ENCODE peak calls at places on chromosomes 7 and 10, in eight cellular contexts. One of them, this sample, is unnamed. For H3K36me3, the result is how much of the 10 kb centered on the place peaks cover.

GRCh38 chr7:81407094-81407493 is 362.8 kb downstream of the HGF start:
- DNase-seq in CD8-positive, alpha-beta memory T cell: no peak
- DNase-seq in hepatocyte: no peak
- DNase-seq in Caco-2: no peak
- DNase-seq in iPS DF 6.9: no peak
- DNase-seq in psoas muscle: no peak
- DNase-seq in ovary: no peak
- DNase-seq in ascending aorta: no peak
- DNase-seq in this sample: no peak

GRCh38 chr7:9890092-9890491 is 1083.6 kb upstream of the PHF14 start:
- DNase-seq in ascending aorta: no peak
- DNase-seq in psoas muscle: no peak
- DNase-seq in iPS DF 6.9: peak
- DNase-seq in ovary: no peak
- DNase-seq in CD8-positive, alpha-beta memory T cell: no peak
- DNase-seq in hepatocyte: no peak
- DNase-seq in Caco-2: no peak
- DNase-seq in this sample: no peak

GRCh38 chr7:29337628-29338116 is 143.1 kb downstream of the CHN2 start:
- DNase-seq in ascending aorta: no peak
- DNase-seq in iPS DF 6.9: no peak
- DNase-seq in Caco-2: no peak
- DNase-seq in CD8-positive, alpha-beta memory T cell: peak
- DNase-seq in psoas muscle: no peak
- DNase-seq in hepatocyte: no peak
- DNase-seq in ovary: no peak
- DNase-seq in this sample: no peak

GRCh38 chr10:4947635-4948596 is 15.3 kb upstream of the AKR1C1 start:
- DNase-seq in hepatocyte: peak
- DNase-seq in psoas muscle: no peak
- DNase-seq in iPS DF 6.9: no peak
- DNase-seq in CD8-positive, alpha-beta memory T cell: no peak
- DNase-seq in ascending aorta: peak
- DNase-seq in Caco-2: peak
- DNase-seq in ovary: no peak
- DNase-seq in this sample: peak

GRCh38 chr7:1368682-1369571 is 90.3 kb downstream of the MICALL2 start:
- DNase-seq in hepatocyte: peak
- DNase-seq in Caco-2: no peak
- DNase-seq in psoas muscle: no peak
- DNase-seq in ovary: no peak
- DNase-seq in ascending aorta: no peak
- DNase-seq in CD8-positive, alpha-beta memory T cell: no peak
- DNase-seq in iPS DF 6.9: peak
- DNase-seq in this sample: no peak

GRCh38 chr10:123380491-123381085 is 226.4 kb downstream of the BUB3 start:
- DNase-seq in hepatocyte: peak
- DNase-seq in ovary: no peak
- DNase-seq in iPS DF 6.9: no peak
- DNase-seq in ascending aorta: no peak
- DNase-seq in Caco-2: no peak
- DNase-seq in CD8-positive, alpha-beta memory T cell: no peak
- DNase-seq in psoas muscle: no peak
- DNase-seq in this sample: no peak

GRCh38 chr7:117110480-117111315 is 157.4 kb downstream of the ST7 start:
- DNase-seq in ascending aorta: no peak
- DNase-seq in Caco-2: no peak
- DNase-seq in CD8-positive, alpha-beta memory T cell: peak
- DNase-seq in psoas muscle: no peak
- DNase-seq in iPS DF 6.9: no peak
- DNase-seq in ovary: no peak
- DNase-seq in hepatocyte: peak
- DNase-seq in this sample: no peak

GRCh38 chr7:85055906-85056305 is 130.9 kb downstream of the SEMA3D start:
- DNase-seq in psoas muscle: no peak
- DNase-seq in ovary: no peak
- DNase-seq in hepatocyte: no peak
- DNase-seq in CD8-positive, alpha-beta memory T cell: no peak
- DNase-seq in ascending aorta: no peak
- DNase-seq in iPS DF 6.9: no peak
- DNase-seq in Caco-2: no peak
- DNase-seq in this sample: no peak

GRCh38 chr7:15891151-15891842 is 204.8 kb upstream of the MEOX2 start:
- DNase-seq in psoas muscle: no peak
- DNase-seq in Caco-2: no peak
- DNase-seq in hepatocyte: no peak
- DNase-seq in ovary: no peak
- DNase-seq in ascending aorta: no peak
- DNase-seq in CD8-positive, alpha-beta memory T cell: no peak
- DNase-seq in iPS DF 6.9: no peak
- DNase-seq in this sample: no peak

GRCh38 chr7:156657681-156658080 is 17.1 kb downstream of the RNF32 start:
- DNase-seq in ovary: no peak
- DNase-seq in ascending aorta: no peak
- DNase-seq in iPS DF 6.9: no peak
- DNase-seq in psoas muscle: no peak
- DNase-seq in hepatocyte: no peak
- DNase-seq in CD8-positive, alpha-beta memory T cell: no peak
- DNase-seq in Caco-2: no peak
- DNase-seq in this sample: no peak

GRCh38 chr7:18890134-18890533 is 227.3 kb downstream of the TWIST1 start:
- DNase-seq in Caco-2: no peak
- DNase-seq in ovary: no peak
- DNase-seq in iPS DF 6.9: no peak
- DNase-seq in CD8-positive, alpha-beta memory T cell: no peak
- DNase-seq in ascending aorta: no peak
- DNase-seq in psoas muscle: no peak
- DNase-seq in hepatocyte: no peak
- DNase-seq in this sample: no peak

GRCh38 chr10:85557077-85557476 is 809.5 kb downstream of the GRID1 start:
- DNase-seq in hepatocyte: no peak
- DNase-seq in psoas muscle: no peak
- DNase-seq in ascending aorta: no peak
- DNase-seq in Caco-2: no peak
- DNase-seq in CD8-positive, alpha-beta memory T cell: no peak
- DNase-seq in ovary: no peak
- DNase-seq in iPS DF 6.9: no peak
- DNase-seq in this sample: no peak

GRCh38 chr7:137094-137861 is 55.1 kb upstream of the FAM20C start:
- DNase-seq in Caco-2: no peak
- DNase-seq in ovary: no peak
- DNase-seq in iPS DF 6.9: no peak
- DNase-seq in ascending aorta: no peak
- DNase-seq in CD8-positive, alpha-beta memory T cell: no peak
- DNase-seq in psoas muscle: peak
- DNase-seq in hepatocyte: no peak
- DNase-seq in this sample: no peak

GRCh38 chr7:155003215-155003999 is 483 bp upstream of the PAXIP1 start:
- DNase-seq in iPS DF 6.9: no peak
- DNase-seq in psoas muscle: peak
- DNase-seq in CD8-positive, alpha-beta memory T cell: peak
- DNase-seq in ascending aorta: peak
- DNase-seq in ovary: peak
- DNase-seq in hepatocyte: peak
- DNase-seq in Caco-2: peak
- DNase-seq in this sample: peak

GRCh38 chr7:129470411-129470810 is 31.9 kb upstream of the SMKR1 start:
- DNase-seq in iPS DF 6.9: no peak
- DNase-seq in Caco-2: no peak
- DNase-seq in ascending aorta: no peak
- DNase-seq in psoas muscle: no peak
- DNase-seq in ovary: no peak
- DNase-seq in CD8-positive, alpha-beta memory T cell: no peak
- DNase-seq in hepatocyte: no peak
- DNase-seq in this sample: no peak

GRCh38 chr10:31912898-31913847 is 15.5 kb downstream of the ARHGAP12 start:
- DNase-seq in psoas muscle: peak
- DNase-seq in ovary: no peak
- DNase-seq in hepatocyte: no peak
- DNase-seq in Caco-2: no peak
- DNase-seq in ascending aorta: no peak
- DNase-seq in iPS DF 6.9: no peak
- DNase-seq in CD8-positive, alpha-beta memory T cell: no peak
- DNase-seq in this sample: no peak

GRCh38 chr7:139738101-139738489 is 39.7 kb downstream of the HIPK2 start:
- DNase-seq in ascending aorta: no peak
- DNase-seq in CD8-positive, alpha-beta memory T cell: no peak
- DNase-seq in Caco-2: no peak
- DNase-seq in ovary: no peak
- DNase-seq in iPS DF 6.9: no peak
- DNase-seq in psoas muscle: no peak
- DNase-seq in hepatocyte: peak
- DNase-seq in this sample: no peak

DNA sequence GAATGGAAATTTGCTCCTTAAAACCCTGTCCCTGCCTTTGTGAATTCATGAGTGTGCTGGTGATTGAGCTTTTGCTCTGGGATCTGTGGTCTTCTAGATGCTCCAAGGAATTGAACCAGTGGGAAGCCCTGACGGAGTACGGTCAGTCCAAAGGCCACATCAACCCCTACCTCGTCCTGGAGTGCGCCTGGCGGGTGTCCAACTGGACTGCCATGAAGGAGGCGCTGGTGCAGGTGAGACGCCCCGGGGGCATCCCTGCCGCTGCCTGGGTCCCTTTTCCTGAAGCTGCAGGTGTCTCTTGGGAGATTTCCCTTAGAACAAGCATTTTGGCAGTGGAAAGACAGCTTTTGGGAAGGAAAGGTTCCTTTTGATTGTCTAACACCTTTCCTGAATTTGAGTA is 100.3 kb downstream of the TRRAP start:
- DNase-seq in ascending aorta: no peak
- DNase-seq in hepatocyte: no peak
- DNase-seq in CD8-positive, alpha-beta memory T cell: no peak
- DNase-seq in ovary: no peak
- DNase-seq in iPS DF 6.9: no peak
- DNase-seq in Caco-2: no peak
- DNase-seq in psoas muscle: no peak
- DNase-seq in this sample: no peak
- H3K36me3 ChIP-seq in ascending aorta: half or more
- H3K36me3 ChIP-seq in hepatocyte: under half
- H3K36me3 ChIP-seq in CD8-positive, alpha-beta memory T cell: half or more
- H3K36me3 ChIP-seq in ovary: under half
- H3K36me3 ChIP-seq in iPS DF 6.9: under half
- H3K36me3 ChIP-seq in Caco-2: under half
- H3K36me3 ChIP-seq in psoas muscle: half or more
- H3K36me3 ChIP-seq in this sample: half or more

DNA sequence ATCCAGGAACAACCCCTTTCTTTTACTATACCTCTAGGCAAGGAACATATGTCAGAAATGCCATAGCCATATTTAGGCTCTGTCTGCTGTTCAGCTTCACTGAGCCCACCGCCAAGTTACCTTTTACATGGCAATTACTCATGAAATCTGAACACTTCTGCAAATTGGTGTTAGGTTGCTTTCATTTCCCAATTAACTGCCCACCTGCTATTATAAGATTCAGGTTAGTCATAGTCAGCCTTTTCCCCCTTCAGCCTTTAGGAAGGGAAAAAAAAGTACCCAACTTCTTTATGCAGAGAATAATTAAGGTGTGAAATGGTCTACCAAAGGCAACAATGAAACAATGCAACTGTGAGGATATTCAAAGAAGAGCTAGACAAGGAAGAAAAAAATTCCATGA is 442.0 kb upstream of the NRP1 start:
- DNase-seq in CD8-positive, alpha-beta memory T cell: no peak
- DNase-seq in psoas muscle: no peak
- DNase-seq in ovary: no peak
- DNase-seq in iPS DF 6.9: no peak
- DNase-seq in ascending aorta: no peak
- DNase-seq in Caco-2: no peak
- DNase-seq in hepatocyte: no peak
- DNase-seq in this sample: no peak
- H3K4me3 ChIP-seq in CD8-positive, alpha-beta memory T cell: no peak
- H3K4me3 ChIP-seq in psoas muscle: no peak
- H3K4me3 ChIP-seq in ovary: no peak
- H3K4me3 ChIP-seq in iPS DF 6.9: no peak
- H3K4me3 ChIP-seq in ascending aorta: no peak
- H3K4me3 ChIP-seq in Caco-2: no peak
- H3K4me3 ChIP-seq in hepatocyte: no peak
- H3K4me3 ChIP-seq in this sample: no peak

DNA sequence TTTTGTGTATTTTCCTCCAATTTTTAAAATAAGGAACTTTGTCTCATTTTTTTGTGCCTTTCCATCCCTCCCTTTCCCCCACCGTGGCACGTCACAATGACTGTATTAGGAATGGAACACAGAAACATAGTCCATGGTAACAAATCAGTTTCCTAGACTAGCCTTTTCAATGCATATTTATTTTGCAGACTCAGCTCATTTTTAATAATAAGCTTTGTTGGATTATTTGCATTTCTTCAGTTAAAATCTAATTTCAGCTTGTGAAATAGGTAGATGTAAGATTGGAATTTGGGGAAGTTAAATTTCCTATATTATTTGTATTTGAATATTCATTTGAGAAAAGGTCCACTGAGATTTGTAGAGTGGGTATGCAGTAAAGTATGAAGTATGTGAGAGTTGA is 81.0 kb downstream of the ADD3 start:
- DNase-seq in hepatocyte: no peak
- DNase-seq in CD8-positive, alpha-beta memory T cell: no peak
- DNase-seq in psoas muscle: no peak
- DNase-seq in ovary: no peak
- DNase-seq in iPS DF 6.9: no peak
- DNase-seq in ascending aorta: no peak
- DNase-seq in Caco-2: no peak
- DNase-seq in this sample: no peak
- H3K36me3 ChIP-seq in hepatocyte: under half
- H3K36me3 ChIP-seq in CD8-positive, alpha-beta memory T cell: under half
- H3K36me3 ChIP-seq in psoas muscle: under half
- H3K36me3 ChIP-seq in ovary: under half
- H3K36me3 ChIP-seq in iPS DF 6.9: under half
- H3K36me3 ChIP-seq in ascending aorta: under half
- H3K36me3 ChIP-seq in Caco-2: under half
- H3K36me3 ChIP-seq in this sample: under half

GRCh38 chr10:77554996-77555397 is 82.6 kb downstream of the KCNMA1 start:
- DNase-seq in ascending aorta: no peak
- DNase-seq in hepatocyte: no peak
- DNase-seq in psoas muscle: no peak
- DNase-seq in iPS DF 6.9: no peak
- DNase-seq in CD8-positive, alpha-beta memory T cell: no peak
- DNase-seq in ovary: no peak
- DNase-seq in Caco-2: no peak
- DNase-seq in this sample: peak

GRCh38 chr10:77553966-77554365 is 83.6 kb downstream of the KCNMA1 start:
- DNase-seq in Caco-2: no peak
- DNase-seq in iPS DF 6.9: no peak
- DNase-seq in psoas muscle: no peak
- DNase-seq in CD8-positive, alpha-beta memory T cell: no peak
- DNase-seq in ascending aorta: no peak
- DNase-seq in ovary: no peak
- DNase-seq in hepatocyte: no peak
- DNase-seq in this sample: peak

GRCh38 chr10:77550378-77550777 is 87.2 kb downstream of the KCNMA1 start:
- DNase-seq in ovary: no peak
- DNase-seq in CD8-positive, alpha-beta memory T cell: no peak
- DNase-seq in ascending aorta: peak
- DNase-seq in iPS DF 6.9: no peak
- DNase-seq in Caco-2: no peak
- DNase-seq in psoas muscle: peak
- DNase-seq in hepatocyte: no peak
- DNase-seq in this sample: no peak

GRCh38 chr10:77553311-77553710 is 84.3 kb downstream of the KCNMA1 start:
- DNase-seq in iPS DF 6.9: no peak
- DNase-seq in psoas muscle: no peak
- DNase-seq in ovary: no peak
- DNase-seq in hepatocyte: no peak
- DNase-seq in CD8-positive, alpha-beta memory T cell: no peak
- DNase-seq in Caco-2: no peak
- DNase-seq in ascending aorta: no peak
- DNase-seq in this sample: no peak

GRCh38 chr10:77552252-77552651 is 85.4 kb downstream of the KCNMA1 start:
- DNase-seq in ascending aorta: no peak
- DNase-seq in psoas muscle: no peak
- DNase-seq in Caco-2: no peak
- DNase-seq in iPS DF 6.9: no peak
- DNase-seq in hepatocyte: no peak
- DNase-seq in CD8-positive, alpha-beta memory T cell: no peak
- DNase-seq in ovary: no peak
- DNase-seq in this sample: no peak
- H3K4me3 ChIP-seq in ascending aorta: no peak
- H3K4me3 ChIP-seq in psoas muscle: no peak
- H3K4me3 ChIP-seq in Caco-2: no peak
- H3K4me3 ChIP-seq in iPS DF 6.9: no peak
- H3K4me3 ChIP-seq in hepatocyte: no peak
- H3K4me3 ChIP-seq in CD8-positive, alpha-beta memory T cell: no peak
- H3K4me3 ChIP-seq in ovary: no peak
- H3K4me3 ChIP-seq in this sample: no peak